ENCODE peak calls at places on chromosomes 13 and 19, in four cellular contexts. One of them, this sample, is unnamed.

GRCh38 chr19:49427855-49428546 is 2.8 kb downstream of the GFY start:
- DNase-seq in cardiac fibroblast: no peak
- DNase-seq in fibroblast of pulmonary artery: no peak
- DNase-seq in transverse colon: no peak
- DNase-seq in this sample: no peak

GRCh38 chr19:38394488-38394887 is 6.0 kb downstream of the SPRED3 start:
- DNase-seq in cardiac fibroblast: no peak
- DNase-seq in fibroblast of pulmonary artery: no peak
- DNase-seq in transverse colon: no peak
- DNase-seq in this sample: no peak

GRCh38 chr13:71814806-71815205 is 52.2 kb downstream of the DACH1 start:
- DNase-seq in cardiac fibroblast: no peak
- DNase-seq in fibroblast of pulmonary artery: no peak
- DNase-seq in transverse colon: no peak
- DNase-seq in this sample: no peak

GRCh38 chr19:48401277-48401676 is 7.8 kb downstream of the GRIN2D start:
- DNase-seq in cardiac fibroblast: no peak
- DNase-seq in fibroblast of pulmonary artery: no peak
- DNase-seq in transverse colon: no peak
- DNase-seq in this sample: no peak

GRCh38 chr19:44710483-44710882 is 11.5 kb downstream of the CEACAM16 start:
- DNase-seq in cardiac fibroblast: no peak
- DNase-seq in fibroblast of pulmonary artery: no peak
- DNase-seq in transverse colon: no peak
- DNase-seq in this sample: no peak

GRCh38 chr19:14672043-14672872 is 2.4 kb downstream of the ADGRE3 start:
- DNase-seq in cardiac fibroblast: no peak
- DNase-seq in fibroblast of pulmonary artery: no peak
- DNase-seq in transverse colon: no peak
- DNase-seq in this sample: no peak

GRCh38 chr19:51503428-51503827 is 1.8 kb upstream of the SIGLEC12 start:
- DNase-seq in cardiac fibroblast: no peak
- DNase-seq in fibroblast of pulmonary artery: no peak
- DNase-seq in transverse colon: no peak
- DNase-seq in this sample: no peak

GRCh38 chr19:49421039-49421877 is 2.0 kb downstream of the PTH2 start:
- DNase-seq in cardiac fibroblast: peak; percentile 75
- DNase-seq in fibroblast of pulmonary artery: peak; percentile 72
- DNase-seq in transverse colon: peak; percentile 42
- DNase-seq in this sample: no peak

GRCh38 chr19:41521860-41522555 is 54.0 kb upstream of the CEACAM21 start:
- DNase-seq in cardiac fibroblast: no peak
- DNase-seq in fibroblast of pulmonary artery: no peak
- DNase-seq in transverse colon: no peak
- DNase-seq in this sample: no peak

GRCh38 chr19:23882493-23882892 is 32.2 kb upstream of the ZNF726 start:
- DNase-seq in cardiac fibroblast: no peak
- DNase-seq in fibroblast of pulmonary artery: no peak
- DNase-seq in transverse colon: peak; percentile 26
- DNase-seq in this sample: no peak

GRCh38 chr13:67139551-67139950 is 90.6 kb downstream of the PCDH9 start:
- DNase-seq in cardiac fibroblast: no peak
- DNase-seq in fibroblast of pulmonary artery: no peak
- DNase-seq in transverse colon: no peak
- DNase-seq in this sample: no peak

GRCh38 chr13:113758651-113759524 is at the start of gene TMEM255B:
- DNase-seq in cardiac fibroblast: peak; percentile 72
- DNase-seq in fibroblast of pulmonary artery: peak; percentile 70
- DNase-seq in transverse colon: peak; percentile 88
- DNase-seq in this sample: no peak

GRCh38 chr13:75255653-75256052 is 226.3 kb downstream of the TBC1D4 start:
- DNase-seq in cardiac fibroblast: no peak
- DNase-seq in fibroblast of pulmonary artery: no peak
- DNase-seq in transverse colon: no peak
- DNase-seq in this sample: no peak

GRCh38 chr13:42229287-42229686 is 42.7 kb upstream of the AKAP11 start:
- DNase-seq in cardiac fibroblast: no peak
- DNase-seq in fibroblast of pulmonary artery: peak; percentile 18
- DNase-seq in transverse colon: no peak
- DNase-seq in this sample: no peak

GRCh38 chr13:57286511-57287098 is 119.6 kb downstream of the PRR20E start:
- DNase-seq in cardiac fibroblast: no peak
- DNase-seq in fibroblast of pulmonary artery: no peak
- DNase-seq in transverse colon: no peak
- DNase-seq in this sample: no peak

GRCh38 chr19:45445139-45445538 is 21.4 kb upstream of the ERCC1 start:
- DNase-seq in cardiac fibroblast: no peak
- DNase-seq in fibroblast of pulmonary artery: no peak
- DNase-seq in transverse colon: no peak
- DNase-seq in this sample: no peak

GRCh38 chr13:32443111-32443510 is 15.2 kb upstream of the N4BP2L1 start:
- DNase-seq in cardiac fibroblast: peak; percentile 19
- DNase-seq in fibroblast of pulmonary artery: peak; percentile 17
- DNase-seq in transverse colon: peak; percentile 35
- DNase-seq in this sample: no peak

GRCh38 chr19:6015841-6016545 is 38.1 kb upstream of the RANBP3 start:
- DNase-seq in cardiac fibroblast: no peak
- DNase-seq in fibroblast of pulmonary artery: no peak
- DNase-seq in transverse colon: no peak
- DNase-seq in this sample: no peak

GRCh38 chr13:41696163-41697003 is 239.0 kb downstream of the RGCC start:
- DNase-seq in cardiac fibroblast: peak; percentile 59
- DNase-seq in fibroblast of pulmonary artery: peak; percentile 76
- DNase-seq in transverse colon: no peak
- DNase-seq in this sample: no peak

GRCh38 chr13:76383671-76384461 is 502.3 kb downstream of the KCTD12 start:
- DNase-seq in cardiac fibroblast: peak; percentile 83
- DNase-seq in fibroblast of pulmonary artery: peak; percentile 89
- DNase-seq in transverse colon: peak; percentile 7
- DNase-seq in this sample: peak; percentile 91

GRCh38 chr19:6239401-6239844 is 40.4 kb downstream of the MLLT1 start:
- DNase-seq in cardiac fibroblast: peak; percentile 54
- DNase-seq in fibroblast of pulmonary artery: peak; percentile 59
- DNase-seq in transverse colon: no peak
- DNase-seq in this sample: no peak

GRCh38 chr13:109816112-109816978 is 30.0 kb upstream of the IRS2 start:
- DNase-seq in cardiac fibroblast: peak; percentile 13
- DNase-seq in fibroblast of pulmonary artery: no peak
- DNase-seq in transverse colon: no peak
- DNase-seq in this sample: peak; percentile 30

GRCh38 chr13:99501952-99502310 is 659 bp downstream of the TM9SF2 start:
- DNase-seq in cardiac fibroblast: peak; percentile 29
- DNase-seq in fibroblast of pulmonary artery: peak; percentile 23
- DNase-seq in transverse colon: peak; percentile 43
- DNase-seq in this sample: no peak

GRCh38 chr13:32381539-32381938 is 46.4 kb downstream of the N4BP2L1 start:
- DNase-seq in cardiac fibroblast: peak; percentile 69
- DNase-seq in fibroblast of pulmonary artery: peak; percentile 63
- DNase-seq in transverse colon: no peak
- DNase-seq in this sample: peak; percentile 4

GRCh38 chr19:28864577-28865042 is 348.3 kb downstream of the UQCRFS1 start:
- DNase-seq in cardiac fibroblast: peak; percentile 69
- DNase-seq in fibroblast of pulmonary artery: peak; percentile 34
- DNase-seq in transverse colon: peak; percentile 35
- DNase-seq in this sample: no peak

GRCh38 chr19:39543477-39543857 is 3.5 kb upstream of the EID2 start:
- DNase-seq in cardiac fibroblast: no peak
- DNase-seq in fibroblast of pulmonary artery: no peak
- DNase-seq in transverse colon: no peak
- DNase-seq in this sample: no peak

GRCh38 chr19:46955114-46955812 is 64.4 kb upstream of the NPAS1 start:
- DNase-seq in cardiac fibroblast: peak; percentile 55
- DNase-seq in fibroblast of pulmonary artery: peak; percentile 52
- DNase-seq in transverse colon: no peak
- DNase-seq in this sample: no peak

GRCh38 chr13:38637576-38637975 is 49.3 kb upstream of the FREM2 start:
- DNase-seq in cardiac fibroblast: no peak
- DNase-seq in fibroblast of pulmonary artery: no peak
- DNase-seq in transverse colon: no peak
- DNase-seq in this sample: no peak

GRCh38 chr13:83829800-83830199 is 52.5 kb downstream of the SLITRK1 start:
- DNase-seq in cardiac fibroblast: no peak
- DNase-seq in fibroblast of pulmonary artery: peak; percentile 5
- DNase-seq in transverse colon: no peak
- DNase-seq in this sample: no peak

GRCh38 chr13:98083507-98083906 is 59.4 kb upstream of the FARP1 start:
- DNase-seq in cardiac fibroblast: peak; percentile 88
- DNase-seq in fibroblast of pulmonary artery: peak; percentile 90
- DNase-seq in transverse colon: no peak
- DNase-seq in this sample: peak; percentile 48

GRCh38 chr19:12669272-12670158 is 2.9 kb downstream of the WDR83 start:
- DNase-seq in cardiac fibroblast: peak; percentile 89
- DNase-seq in fibroblast of pulmonary artery: peak; percentile 89
- DNase-seq in transverse colon: peak; percentile 81
- DNase-seq in this sample: peak; percentile 47

GRCh38 chr19:42079276-42079669 is 3.3 kb downstream of the ZNF574 start:
- DNase-seq in cardiac fibroblast: no peak
- DNase-seq in fibroblast of pulmonary artery: no peak
- DNase-seq in transverse colon: no peak
- DNase-seq in this sample: no peak

GRCh38 chr13:105342421-105342820 is 1193.0 kb downstream of the EFNB2 start:
- DNase-seq in cardiac fibroblast: no peak
- DNase-seq in fibroblast of pulmonary artery: no peak
- DNase-seq in transverse colon: no peak
- DNase-seq in this sample: no peak

GRCh38 chr13:43368003-43368402 is 344.6 kb downstream of the DNAJC15 start:
- DNase-seq in cardiac fibroblast: no peak
- DNase-seq in fibroblast of pulmonary artery: peak; percentile 10
- DNase-seq in transverse colon: no peak
- DNase-seq in this sample: no peak

GRCh38 chr13:45224181-45224580 is 23.3 kb upstream of the KCTD4 start:
- DNase-seq in cardiac fibroblast: no peak
- DNase-seq in fibroblast of pulmonary artery: no peak
- DNase-seq in transverse colon: no peak
- DNase-seq in this sample: no peak

GRCh38 chr13:98927954-98928927 is 49.6 kb downstream of the DOCK9 start:
- DNase-seq in cardiac fibroblast: peak; percentile 93
- DNase-seq in fibroblast of pulmonary artery: peak; percentile 92
- DNase-seq in transverse colon: no peak
- DNase-seq in this sample: peak; percentile 59

GRCh38 chr13:20671789-20672188 is 31.7 kb upstream of the IL17D start:
- DNase-seq in cardiac fibroblast: no peak
- DNase-seq in fibroblast of pulmonary artery: no peak
- DNase-seq in transverse colon: no peak
- DNase-seq in this sample: no peak

DNA sequence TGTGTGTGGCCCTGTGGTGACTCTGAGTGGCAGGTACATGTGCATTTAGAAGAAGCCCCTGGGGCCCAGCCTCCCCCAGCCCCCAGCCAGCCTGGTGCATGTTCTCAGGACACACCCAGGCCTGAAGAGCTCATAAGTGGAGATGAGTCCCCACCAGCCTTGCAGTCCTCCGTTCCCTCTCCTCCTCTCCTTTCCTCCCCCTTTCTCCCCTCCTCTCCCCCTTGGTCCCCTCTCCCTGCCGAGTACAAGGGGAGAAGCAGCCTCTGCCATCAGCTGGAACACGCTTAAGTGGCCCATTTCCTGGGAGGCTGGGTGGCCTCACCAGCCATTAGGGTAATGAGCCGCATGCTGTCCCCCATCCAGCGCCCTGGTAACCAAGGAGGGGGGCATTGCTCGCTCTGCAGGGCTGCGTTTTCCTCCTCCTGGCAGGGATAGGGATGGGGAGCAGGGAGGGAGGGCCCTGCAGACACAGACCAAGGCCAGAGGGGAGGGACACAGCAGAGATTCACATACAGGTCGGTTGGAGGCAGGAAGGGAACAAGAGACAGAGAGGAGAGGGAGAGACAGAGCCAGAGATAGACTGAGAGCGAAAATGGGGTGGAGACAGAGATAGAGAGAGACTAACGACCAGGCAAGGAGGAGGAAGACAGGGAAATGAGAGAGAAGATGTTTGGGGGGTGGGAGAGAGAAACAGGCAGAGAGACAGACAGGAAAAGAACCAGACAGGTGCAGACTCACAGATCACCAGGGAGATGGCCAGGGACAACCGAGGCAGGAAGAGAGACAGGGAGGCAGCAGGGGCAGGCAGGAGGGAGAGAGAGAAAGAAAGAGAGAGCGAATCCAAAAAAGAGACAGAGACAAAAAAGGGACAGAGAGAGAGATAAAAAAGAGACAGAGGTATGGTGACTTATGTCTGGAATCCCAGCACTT is 19.3 kb upstream of the DPP9 start:
- DNase-seq in cardiac fibroblast: no peak
- DNase-seq in fibroblast of pulmonary artery: no peak
- DNase-seq in transverse colon: no peak
- DNase-seq in this sample: no peak
- H3K4me3 ChIP-seq in cardiac fibroblast: no peak overlapping the region
- H3K4me3 ChIP-seq in fibroblast of pulmonary artery: no peak overlapping the region
- H3K4me3 ChIP-seq in transverse colon: no peak overlapping the region
- H3K4me3 ChIP-seq in this sample: no peak overlapping the region

GRCh38 chr13:55244991-55245644 is 1895.6 kb upstream of the PRR20A start:
- DNase-seq in cardiac fibroblast: no peak
- DNase-seq in fibroblast of pulmonary artery: no peak
- DNase-seq in transverse colon: no peak
- DNase-seq in this sample: no peak
- TF ChIP-seq CTCF in cardiac fibroblast: no peak
- TF ChIP-seq CTCF in fibroblast of pulmonary artery: no peak
- TF ChIP-seq CTCF in transverse colon: peak; percentile 10
- TF ChIP-seq CTCF in this sample: no peak

GRCh38 chr19:2428756-2429711 is 1.6 kb upstream of the TIMM13 start:
- DNase-seq in cardiac fibroblast: no peak
- DNase-seq in fibroblast of pulmonary artery: no peak
- DNase-seq in transverse colon: no peak
- DNase-seq in this sample: no peak
- H3K4me3 ChIP-seq in cardiac fibroblast: no peak overlapping the region
- H3K4me3 ChIP-seq in fibroblast of pulmonary artery: no peak overlapping the region
- H3K4me3 ChIP-seq in transverse colon: no peak overlapping the region
- H3K4me3 ChIP-seq in this sample: no peak overlapping the region

GRCh38 chr13:51261610-51262249 is 39.5 kb downstream of the FAM124A start:
- DNase-seq in cardiac fibroblast: no peak
- DNase-seq in fibroblast of pulmonary artery: no peak
- DNase-seq in transverse colon: no peak
- DNase-seq in this sample: no peak

GRCh38 chr13:51259359-51259645 is 37.1 kb downstream of the FAM124A start:
- DNase-seq in cardiac fibroblast: no peak
- DNase-seq in fibroblast of pulmonary artery: no peak
- DNase-seq in transverse colon: no peak
- DNase-seq in this sample: no peak

GRCh38 chr13:51260154-51260553 is 38.0 kb downstream of the FAM124A start:
- DNase-seq in cardiac fibroblast: no peak
- DNase-seq in fibroblast of pulmonary artery: no peak
- DNase-seq in transverse colon: no peak
- DNase-seq in this sample: no peak

GRCh38 chr13:51258612-51259358 is 36.6 kb downstream of the FAM124A start:
- DNase-seq in cardiac fibroblast: no peak
- DNase-seq in fibroblast of pulmonary artery: no peak
- DNase-seq in transverse colon: no peak
- DNase-seq in this sample: no peak

GRCh38 chr13:51262501-51263211 is 40.5 kb downstream of the FAM124A start:
- DNase-seq in cardiac fibroblast: no peak
- DNase-seq in fibroblast of pulmonary artery: no peak
- DNase-seq in transverse colon: no peak
- DNase-seq in this sample: no peak
- TF ChIP-seq CTCF in cardiac fibroblast: peak; percentile 16
- TF ChIP-seq CTCF in fibroblast of pulmonary artery: no peak
- TF ChIP-seq CTCF in transverse colon: no peak
- TF ChIP-seq CTCF in this sample: no peak

This sample was measured in HFF-Myc.